ENCODE peak calls at places on chromosomes 5 and 9, in seven cellular contexts. M is left ventricle myocardium inferior, R is neuronal stem cell, T is colonic mucosa, F is substantia nigra, D is lung, X is epithelial cell of prostate. W is an unnamed sample.

GRCh38 chr5:36029914-36030313 is 36.8 kb downstream of the UGT3A2 start:
- DNase-seq in M (no peak), R (no peak), T (no peak), F (peak; percentile 48), D (peak; percentile 5), X (no peak), W (no peak)

GRCh38 chr9:114851301-114851700 is 45.5 kb upstream of the TNFSF15 start:
- DNase-seq in M (no peak), R (no peak), T (no peak), F (no peak), D (no peak), X (no peak), W (no peak)

GRCh38 chr9:87029904-87030303 is 82.6 kb upstream of the GAS1 start:
- DNase-seq in M (no peak), R (no peak), T (no peak), F (no peak), D (no peak), X (no peak), W (no peak)

GRCh38 chr5:160293901-160294561 is 18.3 kb downstream of the CCNJL start:
- DNase-seq in M (peak; percentile 22), R (no peak), T (no peak), F (no peak), D (peak; percentile 83), X (no peak), W (peak; percentile 82)

GRCh38 chr5:170769236-170769635 is 14.3 kb upstream of the GABRP start:
- DNase-seq in M (no peak), R (no peak), T (no peak), F (no peak), D (no peak), X (no peak), W (no peak)

GRCh38 chr9:749712-750111 is 91.8 kb upstream of the DMRT1 start:
- DNase-seq in M (no peak), R (no peak), T (no peak), F (no peak), D (no peak), X (no peak), W (no peak)

GRCh38 chr9:91126761-91127420 is 234.8 kb downstream of the AUH start:
- DNase-seq in M (no peak), R (no peak), T (no peak), F (no peak), D (no peak), X (no peak), W (no peak)

GRCh38 chr9:97990259-97990658 is 7.1 kb downstream of the ANP32B start:
- DNase-seq in M (no peak), R (no peak), T (no peak), F (no peak), D (no peak), X (no peak), W (peak; percentile 57)

GRCh38 chr5:143432658-143433239 is 29.3 kb upstream of the NR3C1 start:
- DNase-seq in M (no peak), R (no peak), T (no peak), F (no peak), D (no peak), X (no peak), W (no peak)

GRCh38 chr5:51347704-51348103 is 35.5 kb upstream of the ISL1 start:
- DNase-seq in M (no peak), R (no peak), T (no peak), F (no peak), D (no peak), X (no peak), W (no peak)

GRCh38 chr5:170632266-170632984 is 128.6 kb downstream of the KCNIP1 start:
- DNase-seq in M (no peak), R (no peak), T (no peak), F (peak; percentile 27), D (no peak), X (no peak), W (peak; percentile 87)

GRCh38 chr9:82247318-82247717 is 258.7 kb downstream of the SPATA31D1 start:
- DNase-seq in M (no peak), R (no peak), T (no peak), F (no peak), D (no peak), X (no peak), W (no peak)

GRCh38 chr9:138049085-138049778 is 171.7 kb downstream of the CACNA1B start:
- DNase-seq in M (no peak), R (no peak), T (peak; percentile 14), F (no peak), D (no peak), X (no peak), W (peak; percentile 41)

GRCh38 chr9:91423785-91424402 is at the start of gene NFIL3:
- DNase-seq in M (peak; percentile 84), R (peak; percentile 77), T (peak; percentile 76), F (peak; percentile 82), D (peak; percentile 80), X (peak; percentile 31), W (peak; percentile 88)

GRCh38 chr5:24854350-24854749 is 209.6 kb upstream of the CDH10 start:
- DNase-seq in M (no peak), R (no peak), T (no peak), F (no peak), D (no peak), X (no peak), W (no peak)

GRCh38 chr9:130191749-130192120 is 19.5 kb downstream of the NCS1 start:
- DNase-seq in M (no peak), R (no peak), T (no peak), F (no peak), D (no peak), X (no peak), W (no peak)

GRCh38 chr9:130194406-130194932 is 22.3 kb downstream of the NCS1 start:
- DNase-seq in M (no peak), R (no peak), T (no peak), F (no peak), D (no peak), X (no peak), W (no peak)

GRCh38 chr9:130192600-130192999 is 20.4 kb downstream of the NCS1 start:
- DNase-seq in M (no peak), R (no peak), T (no peak), F (no peak), D (no peak), X (no peak), W (no peak)

GRCh38 chr9:130193531-130194405 is 21.6 kb downstream of the NCS1 start:
- DNase-seq in M (no peak), R (no peak), T (no peak), F (no peak), D (no peak), X (no peak), W (peak; percentile 70)

DNA sequence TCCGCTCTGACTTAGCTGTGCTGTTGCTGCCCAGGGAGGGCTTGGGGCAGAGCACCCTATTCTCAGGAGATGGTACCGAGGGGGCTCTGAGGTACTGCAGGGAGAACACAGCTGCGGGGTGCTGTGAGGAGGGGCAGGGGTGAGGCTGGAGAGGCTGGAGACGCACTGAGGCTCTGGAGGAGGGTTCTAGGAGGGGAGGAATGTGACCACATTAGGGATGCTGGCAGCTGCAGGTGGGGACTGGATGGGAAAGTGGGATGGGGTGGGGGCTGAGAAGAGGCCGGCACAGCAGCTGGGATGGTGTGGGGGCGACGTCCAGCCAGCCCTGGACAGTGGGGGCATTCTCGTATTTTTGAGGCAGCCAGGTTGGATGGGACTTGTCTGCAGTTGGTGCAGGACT is 20.9 kb downstream of the NCS1 start:
- DNase-seq in M (no peak), R (no peak), T (no peak), F (no peak), D (no peak), X (no peak), W (no peak)
- H3K27ac ChIP-seq in M (no peak overlapping the region), R (peak overlapping the region; percentile 49), T (no peak overlapping the region), F (no peak overlapping the region), D (no peak overlapping the region), X (no peak overlapping the region), W (no peak overlapping the region)

GRCh38 chr9:136646827-136647711 is 15.6 kb upstream of the EGFL7 start:
- DNase-seq in M (peak; percentile 20), R (no peak), T (no peak), F (no peak), D (no peak), X (no peak), W (no peak)
- H3K27ac ChIP-seq in M (peak overlapping the region; percentile 95), R (no peak overlapping the region), T (no peak overlapping the region), F (no peak overlapping the region), D (peak overlapping the region; percentile 91), X (no peak overlapping the region), W (peak overlapping the region; percentile 60)

DNA sequence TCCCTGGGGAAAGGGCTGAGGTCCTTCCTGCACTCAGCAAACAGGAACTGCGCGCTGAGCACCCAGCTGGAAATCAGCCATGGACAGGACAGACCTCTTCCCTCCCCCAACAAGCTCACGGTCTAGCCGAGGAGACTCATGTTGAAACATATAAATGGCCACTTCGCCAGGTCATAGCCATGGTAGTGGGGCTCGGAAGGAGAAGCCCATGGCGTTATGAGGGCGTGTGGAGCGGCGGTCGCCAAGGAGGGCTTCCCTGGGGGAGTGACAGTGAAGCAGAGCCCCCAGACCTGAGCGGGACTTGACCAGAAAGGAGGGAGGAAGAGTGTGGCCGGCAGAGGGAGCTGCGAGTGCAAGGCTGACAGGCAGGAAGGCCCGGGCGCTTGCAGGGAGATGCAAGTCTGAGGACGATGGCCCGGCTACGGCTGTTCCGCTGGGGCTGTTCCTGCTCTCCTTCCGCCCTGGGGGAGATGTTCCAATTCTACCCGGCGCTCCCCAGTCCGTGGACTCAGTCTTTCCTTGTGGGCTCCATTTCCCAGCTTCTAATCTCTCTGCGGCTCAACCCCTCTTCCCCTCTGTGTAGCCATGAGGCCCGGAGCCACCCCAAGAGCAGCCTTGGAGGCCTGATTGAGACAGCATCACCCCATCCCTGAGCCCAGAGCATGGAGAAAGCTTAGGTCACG is 43.9 kb upstream of the PRRC2B start:
- DNase-seq in M (peak; percentile 91), R (peak; percentile 61), T (peak; percentile 87), F (peak; percentile 88), D (peak; percentile 86), X (peak; percentile 29), W (peak; percentile 97)
- H3K27ac ChIP-seq in M (no peak overlapping the region), R (no peak overlapping the region), T (no peak overlapping the region), F (peak overlapping the region; percentile 42), D (no peak overlapping the region), X (no peak overlapping the region), W (no peak overlapping the region)

GRCh38 chr5:76785493-76785892 is 33.3 kb upstream of the F2RL1 start:
- DNase-seq in M (no peak), R (no peak), T (peak; percentile 69), F (no peak), D (no peak), X (peak; percentile 61), W (no peak)

GRCh38 chr5:76788362-76788761 is 30.5 kb upstream of the F2RL1 start:
- DNase-seq in M (no peak), R (no peak), T (peak; percentile 76), F (no peak), D (no peak), X (no peak), W (no peak)

GRCh38 chr5:76790632-76791290 is 28.1 kb upstream of the F2RL1 start:
- DNase-seq in M (no peak), R (no peak), T (no peak), F (no peak), D (no peak), X (peak; percentile 93), W (no peak)

GRCh38 chr5:76789991-76790571 is 28.7 kb upstream of the F2RL1 start:
- DNase-seq in M (no peak), R (no peak), T (no peak), F (no peak), D (no peak), X (no peak), W (no peak)

DNA sequence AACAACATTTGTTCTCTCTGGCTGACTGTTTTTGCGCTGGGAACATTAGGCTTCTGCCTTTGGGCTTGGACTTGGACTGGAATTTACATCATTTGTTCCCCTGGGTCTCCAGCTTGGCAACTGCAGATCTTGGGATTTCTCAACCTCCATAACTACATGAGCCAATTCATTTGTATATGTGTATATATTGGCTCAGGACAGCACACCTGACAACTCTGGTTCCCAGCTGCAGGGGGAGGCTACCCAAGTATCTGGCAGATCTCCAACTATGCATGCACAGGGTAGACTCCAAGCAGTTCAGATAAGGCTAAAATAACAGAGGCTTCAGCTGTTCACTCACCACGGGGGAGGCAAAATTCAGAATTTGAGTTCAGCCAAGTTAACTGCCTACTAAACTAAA is 31.6 kb upstream of the F2RL1 start:
- DNase-seq in M (peak; percentile 44), R (no peak), T (peak; percentile 59), F (no peak), D (no peak), X (no peak), W (no peak)
- H3K27ac ChIP-seq in M (peak overlapping the region; percentile 77), R (no peak overlapping the region), T (peak overlapping the region; percentile 26), F (no peak overlapping the region), D (no peak overlapping the region), X (no peak overlapping the region), W (no peak overlapping the region)